ENCODE peak calls at places on chromosome 19, in seven cellular contexts. One of them, this sample, is unnamed.

GRCh38 chr19:46606019-46606418 is 4.9 kb downstream of the CALM3 start:
- DNase-seq in RWPE1: no peak
- DNase-seq in fibroblast of mammary gland: no peak
- DNase-seq in germinal center: no peak
- DNase-seq in GM19239: no peak
- DNase-seq in WTC11: peak; percentile 9
- DNase-seq in posterior cingulate gyrus: peak; percentile 89
- DNase-seq in this sample: no peak

GRCh38 chr19:20287070-20287469 is 120.1 kb downstream of the ZNF486 start:
- DNase-seq in RWPE1: no peak
- DNase-seq in WTC11: no peak
- DNase-seq in germinal center: no peak
- DNase-seq in fibroblast of mammary gland: no peak
- DNase-seq in posterior cingulate gyrus: no peak
- DNase-seq in GM19239: no peak
- DNase-seq in this sample: no peak

GRCh38 chr19:13207237-13208130 is 57.3 kb downstream of the IER2 start:
- DNase-seq in posterior cingulate gyrus: no peak
- DNase-seq in GM19239: peak; percentile 87
- DNase-seq in RWPE1: peak; percentile 42
- DNase-seq in WTC11: no peak
- DNase-seq in fibroblast of mammary gland: peak; percentile 50
- DNase-seq in germinal center: peak; percentile 73
- DNase-seq in this sample: no peak

GRCh38 chr19:3725121-3725520 is 16.9 kb downstream of the TJP3 start:
- DNase-seq in posterior cingulate gyrus: no peak
- DNase-seq in fibroblast of mammary gland: no peak
- DNase-seq in GM19239: no peak
- DNase-seq in WTC11: no peak
- DNase-seq in germinal center: no peak
- DNase-seq in RWPE1: no peak
- DNase-seq in this sample: no peak

GRCh38 chr19:54428323-54429175 is 13.3 kb downstream of the TTYH1 start:
- DNase-seq in WTC11: no peak
- DNase-seq in fibroblast of mammary gland: no peak
- DNase-seq in RWPE1: no peak
- DNase-seq in posterior cingulate gyrus: peak; percentile 40
- DNase-seq in germinal center: no peak
- DNase-seq in GM19239: no peak
- DNase-seq in this sample: no peak

GRCh38 chr19:42628411-42629135 is 33.8 kb upstream of the CEACAM8 start:
- DNase-seq in fibroblast of mammary gland: peak; percentile 2
- DNase-seq in posterior cingulate gyrus: no peak
- DNase-seq in GM19239: no peak
- DNase-seq in WTC11: no peak
- DNase-seq in germinal center: no peak
- DNase-seq in RWPE1: no peak
- DNase-seq in this sample: no peak

GRCh38 chr19:30425885-30426838 is 54.0 kb downstream of the ZNF536 start:
- DNase-seq in WTC11: no peak
- DNase-seq in fibroblast of mammary gland: no peak
- DNase-seq in germinal center: no peak
- DNase-seq in posterior cingulate gyrus: no peak
- DNase-seq in RWPE1: no peak
- DNase-seq in GM19239: no peak
- DNase-seq in this sample: no peak

GRCh38 chr19:32652893-32653625 is 21.9 kb downstream of the ANKRD27 start:
- DNase-seq in WTC11: no peak
- DNase-seq in RWPE1: no peak
- DNase-seq in posterior cingulate gyrus: peak; percentile 85
- DNase-seq in fibroblast of mammary gland: peak; percentile 61
- DNase-seq in GM19239: no peak
- DNase-seq in germinal center: no peak
- DNase-seq in this sample: peak; percentile 10

GRCh38 chr19:23913931-23914330 is 755 bp upstream of the ZNF726 start:
- DNase-seq in fibroblast of mammary gland: no peak
- DNase-seq in WTC11: no peak
- DNase-seq in RWPE1: no peak
- DNase-seq in germinal center: no peak
- DNase-seq in posterior cingulate gyrus: no peak
- DNase-seq in GM19239: no peak
- DNase-seq in this sample: no peak

GRCh38 chr19:3692141-3693029 is 7.9 kb downstream of the PIP5K1C start:
- DNase-seq in posterior cingulate gyrus: no peak
- DNase-seq in germinal center: peak; percentile 62
- DNase-seq in GM19239: no peak
- DNase-seq in RWPE1: no peak
- DNase-seq in fibroblast of mammary gland: no peak
- DNase-seq in WTC11: peak; percentile 66
- DNase-seq in this sample: no peak

GRCh38 chr19:38049105-38049649 is 142.2 kb downstream of the SIPA1L3 start:
- DNase-seq in germinal center: peak; percentile 63
- DNase-seq in posterior cingulate gyrus: peak; percentile 42
- DNase-seq in WTC11: no peak
- DNase-seq in fibroblast of mammary gland: peak; percentile 48
- DNase-seq in GM19239: peak; percentile 47
- DNase-seq in RWPE1: no peak
- DNase-seq in this sample: no peak

GRCh38 chr19:41302624-41303351 is 7.2 kb upstream of the CCDC97 start:
- DNase-seq in germinal center: peak; percentile 62
- DNase-seq in WTC11: no peak
- DNase-seq in posterior cingulate gyrus: no peak
- DNase-seq in GM19239: no peak
- DNase-seq in fibroblast of mammary gland: no peak
- DNase-seq in RWPE1: no peak
- DNase-seq in this sample: no peak

GRCh38 chr19:9936151-9937000 is at the start of gene OLFM2:
- DNase-seq in germinal center: no peak
- DNase-seq in fibroblast of mammary gland: no peak
- DNase-seq in posterior cingulate gyrus: peak; percentile 68
- DNase-seq in GM19239: no peak
- DNase-seq in WTC11: peak; percentile 85
- DNase-seq in RWPE1: peak; percentile 41
- DNase-seq in this sample: no peak

GRCh38 chr19:9370747-9371619 is 8.2 kb downstream of the ZNF177 start:
- DNase-seq in posterior cingulate gyrus: no peak
- DNase-seq in GM19239: no peak
- DNase-seq in fibroblast of mammary gland: no peak
- DNase-seq in WTC11: no peak
- DNase-seq in germinal center: no peak
- DNase-seq in RWPE1: no peak
- DNase-seq in this sample: no peak

GRCh38 chr19:14775855-14776254 is 2.5 kb downstream of the ADGRE2 start:
- DNase-seq in germinal center: no peak
- DNase-seq in GM19239: no peak
- DNase-seq in WTC11: peak; percentile 36
- DNase-seq in posterior cingulate gyrus: no peak
- DNase-seq in fibroblast of mammary gland: no peak
- DNase-seq in RWPE1: no peak
- DNase-seq in this sample: no peak

GRCh38 chr19:46745521-46746280 is at the start of gene FKRP:
- DNase-seq in GM19239: no peak
- DNase-seq in posterior cingulate gyrus: peak; percentile 76
- DNase-seq in germinal center: peak; percentile 66
- DNase-seq in RWPE1: no peak
- DNase-seq in fibroblast of mammary gland: no peak
- DNase-seq in WTC11: peak; percentile 47
- DNase-seq in this sample: no peak

GRCh38 chr19:10163557-10163956 is 31.2 kb downstream of the DNMT1 start:
- DNase-seq in RWPE1: no peak
- DNase-seq in WTC11: no peak
- DNase-seq in posterior cingulate gyrus: no peak
- DNase-seq in fibroblast of mammary gland: no peak
- DNase-seq in germinal center: no peak
- DNase-seq in GM19239: no peak
- DNase-seq in this sample: no peak

GRCh38 chr19:55189424-55189823 is 9.3 kb upstream of the SYT5 start:
- DNase-seq in RWPE1: peak; percentile 98
- DNase-seq in WTC11: no peak
- DNase-seq in fibroblast of mammary gland: peak; percentile 100
- DNase-seq in GM19239: no peak
- DNase-seq in posterior cingulate gyrus: peak; percentile 92
- DNase-seq in germinal center: no peak
- DNase-seq in this sample: peak; percentile 100

GRCh38 chr19:40596608-40597328 is 4.4 kb upstream of the LTBP4 start:
- DNase-seq in germinal center: no peak
- DNase-seq in WTC11: peak; percentile 78
- DNase-seq in fibroblast of mammary gland: peak; percentile 53
- DNase-seq in posterior cingulate gyrus: no peak
- DNase-seq in RWPE1: no peak
- DNase-seq in GM19239: no peak
- DNase-seq in this sample: peak; percentile 40

GRCh38 chr19:58562126-58563033 is 4.0 kb upstream of the UBE2M start:
- DNase-seq in posterior cingulate gyrus: peak; percentile 89
- DNase-seq in fibroblast of mammary gland: peak; percentile 41
- DNase-seq in germinal center: no peak
- DNase-seq in RWPE1: no peak
- DNase-seq in GM19239: no peak
- DNase-seq in WTC11: peak; percentile 56
- DNase-seq in this sample: peak; percentile 68

GRCh38 chr19:17435218-17435617 is 13.2 kb downstream of the TMEM221 start:
- DNase-seq in RWPE1: no peak
- DNase-seq in posterior cingulate gyrus: no peak
- DNase-seq in GM19239: no peak
- DNase-seq in fibroblast of mammary gland: no peak
- DNase-seq in WTC11: no peak
- DNase-seq in germinal center: no peak
- DNase-seq in this sample: no peak

GRCh38 chr19:7224205-7224833 is 69.9 kb downstream of the INSR start:
- DNase-seq in RWPE1: no peak
- DNase-seq in WTC11: no peak
- DNase-seq in posterior cingulate gyrus: no peak
- DNase-seq in GM19239: no peak
- DNase-seq in germinal center: no peak
- DNase-seq in fibroblast of mammary gland: peak; percentile 68
- DNase-seq in this sample: no peak

GRCh38 chr19:35828694-35829301 is 16.2 kb upstream of the PRODH2 start:
- DNase-seq in fibroblast of mammary gland: peak; percentile 63
- DNase-seq in WTC11: peak; percentile 87
- DNase-seq in germinal center: peak; percentile 38
- DNase-seq in posterior cingulate gyrus: no peak
- DNase-seq in RWPE1: peak; percentile 50
- DNase-seq in GM19239: no peak
- DNase-seq in this sample: peak; percentile 72